ENCODE peak calls at places on chromosomes 12 and 14, in four cellular contexts. I, R, J and F are unnamed samples.

GRCh38 chr12:12723681-12724420 is 6.7 kb downstream of the CDKN1B start:
- DNase-seq in R (peak), I (no peak), J (peak), F (peak)

GRCh38 chr14:88551936-88552565 is 2.8 kb downstream of the PTPN21 start:
- DNase-seq in I (no peak), J (peak), R (peak), F (peak)

GRCh38 chr12:130557876-130558770 is 158.0 kb downstream of the RIMBP2 start:
- DNase-seq in R (no peak), I (no peak), J (no peak), F (no peak)

GRCh38 chr12:106113042-106113441 is 25.7 kb downstream of the NUAK1 start:
- DNase-seq in R (peak), J (no peak), I (no peak), F (no peak)

GRCh38 chr14:54486685-54487084 is 2.1 kb downstream of the GMFB start:
- DNase-seq in I (no peak), J (no peak), R (no peak), F (no peak)

GRCh38 chr12:124495194-124495983 is 72.0 kb downstream of the NCOR2 start:
- DNase-seq in R (no peak), I (no peak), J (no peak), F (peak)

GRCh38 chr14:87630808-87631207 is 362.2 kb downstream of the GALC start:
- DNase-seq in R (no peak), I (no peak), J (peak), F (no peak)

GRCh38 chr14:103803661-103804060 is 43.7 kb downstream of the PPP1R13B start:
- DNase-seq in R (no peak), J (no peak), I (no peak), F (no peak)

GRCh38 chr14:69620211-69620611 is 8.8 kb downstream of the SUSD6 start:
- DNase-seq in J (no peak), R (peak), I (no peak), F (no peak)

GRCh38 chr12:62799766-62800406 is 135.1 kb downstream of the PPM1H start:
- DNase-seq in J (no peak), R (no peak), I (no peak), F (no peak)

GRCh38 chr14:46951103-46951502 is 299.5 kb upstream of the RPL10L start:
- DNase-seq in R (no peak), J (no peak), I (no peak), F (no peak)

GRCh38 chr12:105502426-105502930 is 172.0 kb downstream of the C12orf75 start:
- DNase-seq in R (no peak), J (no peak), I (no peak), F (no peak)

GRCh38 chr12:46111727-46112126 is 121.4 kb upstream of the SCAF11 start:
- DNase-seq in J (no peak), I (no peak), R (no peak), F (no peak)

GRCh38 chr14:99729991-99730875 is 46.1 kb downstream of the CYP46A1 start:
- DNase-seq in J (peak), R (peak), I (peak), F (peak)

GRCh38 chr14:53528114-53528513 is 375.0 kb upstream of the DDHD1 start:
- DNase-seq in I (peak), J (no peak), R (no peak), F (no peak)

GRCh38 chr14:70808023-70808401 is 1.3 kb downstream of the MAP3K9 start:
- DNase-seq in R (peak), J (no peak), I (peak), F (no peak)

GRCh38 chr12:537772-538171 is 78.0 kb downstream of the B4GALNT3 start:
- DNase-seq in R (no peak), J (peak), I (no peak), F (no peak)

GRCh38 chr12:128745772-128746689 is 77.7 kb downstream of the SLC15A4 start:
- DNase-seq in I (no peak), J (no peak), R (no peak), F (no peak)

GRCh38 chr12:64180951-64181350 is 41.1 kb downstream of the KICS2 start:
- DNase-seq in I (no peak), R (no peak), J (no peak), F (no peak)

GRCh38 chr14:72605096-72605920 is 288.6 kb downstream of the DPF3 start:
- DNase-seq in J (no peak), I (no peak), R (no peak), F (no peak)

GRCh38 chr14:21672116-21672515 is 1.5 kb downstream of the OR4E1 start:
- DNase-seq in J (no peak), I (no peak), R (no peak), F (no peak)

GRCh38 chr12:109346920-109347319 is 780 bp upstream of the MYO1H start:
- DNase-seq in R (peak), J (no peak), I (no peak), F (no peak)

GRCh38 chr12:32102234-32102633 is 4.4 kb upstream of the BICD1 start:
- DNase-seq in R (no peak), J (no peak), I (no peak), F (no peak)

GRCh38 chr14:34713681-34714319 is 593 bp downstream of the CFL2 start:
- DNase-seq in I (peak), J (no peak), R (peak), F (no peak)

GRCh38 chr12:40105265-40105514 is 691 bp downstream of the SLC2A13 start:
- DNase-seq in J (no peak), I (peak), R (no peak), F (peak)

GRCh38 chr12:96026331-96026730 is 9.1 kb downstream of the LTA4H start:
- DNase-seq in J (no peak), R (no peak), I (no peak), F (no peak)